ENCODE peak calls at places on chromosomes 6 and 20, in seven cellular contexts. B is mammary epithelial cell, A is fibroblast of lung, F is IMR-90, G is HCT116, E is K562, L is astrocyte. K is an unnamed sample.

GRCh38 chr20:11847827-11848226 is 69.9 kb upstream of the BTBD3 start:
- DNase-seq in L (no peak), G (no peak), F (no peak), B (no peak), E (no peak), A (no peak), K (no peak)

GRCh38 chr6:24412294-24412693 is 9.6 kb downstream of the MRS2 start:
- DNase-seq in L (no peak), E (no peak), F (no peak), B (no peak), A (no peak), G (no peak), K (no peak)

GRCh38 chr6:3849681-3850450 is 693 bp downstream of the FAM50B start:
- DNase-seq in E (no peak), B (no peak), L (peak), G (no peak), A (peak), F (no peak), K (peak)

GRCh38 chr20:50594591-50595432 is 84.6 kb downstream of the PTPN1 start:
- DNase-seq in E (no peak), A (no peak), B (no peak), L (no peak), F (no peak), G (no peak), K (peak)

GRCh38 chr6:26215200-26216014 is 128.2 kb downstream of the HFE start:
- DNase-seq in L (no peak), A (peak), F (peak), B (peak), G (no peak), E (peak), K (no peak)

GRCh38 chr6:39166918-39167301 is 51.9 kb upstream of the SAYSD1 start:
- DNase-seq in G (no peak), B (no peak), L (no peak), A (no peak), E (no peak), F (no peak), K (no peak)

GRCh38 chr6:159594750-159595117 is 98.3 kb downstream of the SOD2 start:
- DNase-seq in B (peak), A (peak), F (peak), G (peak), L (peak), E (no peak), K (no peak)

GRCh38 chr6:22766979-22767378 is 197.6 kb downstream of the HDGFL1 start:
- DNase-seq in A (peak), F (no peak), L (peak), E (no peak), B (peak), G (no peak), K (no peak)

GRCh38 chr6:2118136-2118535 is 127.3 kb downstream of the GMDS start:
- DNase-seq in E (no peak), L (no peak), F (no peak), G (no peak), A (no peak), B (no peak), K (no peak)

GRCh38 chr20:57259179-57260021 is 7.0 kb downstream of the BMP7 start:
- DNase-seq in B (no peak), L (no peak), G (no peak), E (no peak), F (no peak), A (no peak), K (no peak)

GRCh38 chr20:56166781-56167465 is 81.6 kb upstream of the MC3R start:
- DNase-seq in A (no peak), F (no peak), G (no peak), L (no peak), E (no peak), B (no peak), K (no peak)

GRCh38 chr6:135062735-135063134 is 8.1 kb upstream of the HBS1L start:
- DNase-seq in F (no peak), L (no peak), A (no peak), E (peak), G (no peak), B (no peak), K (no peak)

GRCh38 chr6:160788806-160789205 is 86.8 kb downstream of the PLG start:
- DNase-seq in B (no peak), A (no peak), G (no peak), E (no peak), F (no peak), L (no peak), K (no peak)

GRCh38 chr6:135014353-135014832 is 40.2 kb downstream of the HBS1L start:
- DNase-seq in L (no peak), F (no peak), B (no peak), G (no peak), E (no peak), A (no peak), K (no peak)

GRCh38 chr20:34058831-34059230 is 53.2 kb downstream of the EIF2S2 start:
- DNase-seq in L (no peak), G (no peak), E (no peak), A (no peak), B (no peak), F (peak), K (no peak)

GRCh38 chr6:145204258-145204766 is 531.0 kb downstream of the EPM2A start:
- DNase-seq in G (no peak), E (no peak), A (no peak), L (no peak), B (no peak), F (no peak), K (no peak)

GRCh38 chr6:145208474-145208873 is 526.8 kb downstream of the EPM2A start:
- DNase-seq in L (no peak), A (no peak), B (no peak), E (no peak), G (no peak), F (no peak), K (no peak)

GRCh38 chr6:145209312-145209711 is 526.0 kb downstream of the EPM2A start:
- DNase-seq in A (no peak), G (no peak), L (no peak), F (no peak), E (no peak), B (no peak), K (no peak)

DNA sequence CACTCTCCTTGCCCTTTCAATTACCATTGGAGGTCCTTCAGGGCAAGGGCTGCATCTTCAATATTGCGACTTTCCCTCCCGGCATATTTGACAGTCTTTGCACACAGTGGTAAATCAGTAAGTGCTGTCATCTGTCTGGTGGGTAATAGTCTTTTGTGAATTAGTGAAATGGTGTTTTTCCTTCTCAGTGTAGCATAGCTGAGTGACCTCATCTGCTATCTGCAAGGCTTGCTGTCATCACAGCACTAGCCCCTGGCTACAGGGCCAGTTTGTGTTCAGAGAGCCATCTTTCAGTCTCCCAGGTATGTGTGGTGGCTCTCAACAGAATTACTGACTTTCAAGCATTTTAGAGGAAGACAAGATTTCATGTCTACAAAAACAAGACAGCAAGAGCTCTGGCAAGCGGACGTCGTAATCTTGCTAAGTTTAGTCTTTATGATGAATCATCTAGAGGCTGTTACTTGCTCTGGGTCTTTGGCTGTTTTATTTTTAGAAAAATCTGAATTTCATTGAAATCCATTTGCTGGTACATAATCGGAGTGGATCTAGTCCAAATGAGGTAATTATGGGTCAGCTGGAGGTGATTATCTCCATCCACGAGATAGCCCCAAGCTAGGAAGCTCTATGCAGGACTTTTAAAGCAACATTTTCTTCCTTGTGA is 528.9 kb downstream of the EPM2A start:
- DNase-seq in F (peak), L (peak), E (no peak), B (no peak), A (peak), G (no peak), K (no peak)
- H3K4me3 ChIP-seq in F (no peak), L (no peak), E (no peak), B (no peak), A (no peak), G (no peak), K (no peak)

GRCh38 chr6:38027685-38028373 is 208.3 kb downstream of the ZFAND3 start:
- DNase-seq in A (peak), G (no peak), F (no peak), B (no peak), E (peak), L (no peak), K (no peak)

GRCh38 chr6:38034269-38034914 is 214.9 kb downstream of the ZFAND3 start:
- DNase-seq in E (peak), G (peak), L (peak), A (peak), B (no peak), F (peak), K (no peak)

GRCh38 chr6:38025431-38025830 is 205.9 kb downstream of the ZFAND3 start:
- DNase-seq in G (no peak), A (peak), B (no peak), F (peak), E (no peak), L (no peak), K (no peak)

GRCh38 chr6:38033442-38033982 is 214.0 kb downstream of the ZFAND3 start:
- DNase-seq in B (no peak), E (no peak), A (no peak), L (no peak), F (no peak), G (no peak), K (no peak)

GRCh38 chr6:38030380-38030779 is 210.9 kb downstream of the ZFAND3 start:
- DNase-seq in F (no peak), A (no peak), L (no peak), G (no peak), E (no peak), B (no peak), K (no peak)
- H3K9ac ChIP-seq in F (no peak), A (no peak), L (no peak), G (no peak), E (no peak), B (no peak), K (no peak)

DNA sequence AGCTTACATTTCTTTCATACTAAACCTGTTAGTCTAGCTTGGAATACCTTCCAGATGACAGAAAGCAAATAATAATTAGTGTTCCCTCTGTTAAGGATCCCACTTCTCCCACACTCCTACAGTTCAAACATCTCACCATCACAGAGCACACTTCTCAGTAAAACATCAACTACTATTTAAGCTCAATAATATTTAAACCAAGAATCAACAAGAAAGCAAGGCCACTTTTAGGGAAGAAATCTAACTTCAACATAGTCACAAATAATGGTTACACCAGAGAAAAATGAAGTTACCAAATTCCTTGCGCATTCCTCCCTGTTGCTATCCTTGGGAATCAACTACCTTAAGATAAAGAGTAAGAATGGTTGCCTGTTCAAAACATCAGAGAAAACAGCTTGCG is 1.6 kb downstream of the SNX14 start:
- DNase-seq in F (no peak), L (no peak), E (no peak), A (no peak), G (no peak), B (no peak), K (no peak)
- H3K4me3 ChIP-seq in F (no peak), L (peak), E (peak), A (peak), G (peak), B (peak), K (peak)

DNA sequence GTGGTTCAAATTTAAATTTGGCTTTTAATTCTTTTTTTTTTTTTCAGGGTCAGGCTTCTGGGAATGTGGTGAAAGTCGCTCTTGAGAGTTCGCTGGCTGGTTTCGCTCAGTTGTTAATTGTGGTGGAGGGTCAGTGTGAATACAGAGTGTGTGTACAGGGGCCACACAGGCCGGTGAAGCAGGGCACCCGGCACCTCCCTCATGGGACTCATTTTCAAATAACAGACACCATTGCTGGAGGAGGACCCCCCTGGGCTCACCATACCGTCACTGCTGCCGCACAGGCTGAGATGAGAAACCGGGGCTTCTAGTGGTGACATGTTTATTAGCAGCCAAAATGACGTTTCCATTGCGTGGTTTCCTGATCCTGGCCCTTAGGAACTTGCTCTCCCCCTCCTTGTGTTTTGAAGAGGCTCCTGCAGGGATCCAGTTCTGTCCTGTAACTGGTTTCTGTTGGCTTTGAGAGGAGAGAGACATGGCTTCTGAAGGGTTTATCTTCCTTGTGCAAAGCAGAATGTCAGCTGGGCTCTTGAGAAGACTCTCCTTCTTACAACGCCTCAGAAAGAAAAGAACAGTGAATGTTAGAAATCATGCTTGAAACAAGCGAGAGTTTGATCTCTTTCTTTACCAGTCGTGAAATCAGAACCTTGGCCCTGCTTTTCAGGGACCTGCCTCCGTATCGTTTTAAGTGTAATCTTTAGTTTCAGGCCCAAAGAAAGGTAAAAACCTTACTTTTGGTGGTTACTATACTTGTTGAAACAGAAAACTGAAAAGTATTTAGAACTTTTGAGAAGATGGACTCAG is 37.8 kb downstream of the DUSP22 start:
- DNase-seq in E (peak), G (no peak), L (no peak), F (peak), B (no peak), A (no peak), K (no peak)
- H3K9ac ChIP-seq in E (no peak), G (no peak), L (no peak), F (no peak), B (no peak), A (no peak), K (no peak)

GRCh38 chr6:30481213-30481964 is 7.9 kb upstream of the HLA-E start:
- DNase-seq in E (no peak), A (no peak), F (no peak), G (no peak), L (no peak), B (no peak), K (no peak)

GRCh38 chr6:30483677-30484279 is 5.5 kb upstream of the HLA-E start:
- DNase-seq in A (peak), E (peak), L (peak), B (peak), G (peak), F (peak), K (no peak)

GRCh38 chr6:30485236-30485635 is 4.1 kb upstream of the HLA-E start:
- DNase-seq in B (no peak), G (no peak), A (no peak), F (no peak), E (no peak), L (no peak), K (no peak)

DNA sequence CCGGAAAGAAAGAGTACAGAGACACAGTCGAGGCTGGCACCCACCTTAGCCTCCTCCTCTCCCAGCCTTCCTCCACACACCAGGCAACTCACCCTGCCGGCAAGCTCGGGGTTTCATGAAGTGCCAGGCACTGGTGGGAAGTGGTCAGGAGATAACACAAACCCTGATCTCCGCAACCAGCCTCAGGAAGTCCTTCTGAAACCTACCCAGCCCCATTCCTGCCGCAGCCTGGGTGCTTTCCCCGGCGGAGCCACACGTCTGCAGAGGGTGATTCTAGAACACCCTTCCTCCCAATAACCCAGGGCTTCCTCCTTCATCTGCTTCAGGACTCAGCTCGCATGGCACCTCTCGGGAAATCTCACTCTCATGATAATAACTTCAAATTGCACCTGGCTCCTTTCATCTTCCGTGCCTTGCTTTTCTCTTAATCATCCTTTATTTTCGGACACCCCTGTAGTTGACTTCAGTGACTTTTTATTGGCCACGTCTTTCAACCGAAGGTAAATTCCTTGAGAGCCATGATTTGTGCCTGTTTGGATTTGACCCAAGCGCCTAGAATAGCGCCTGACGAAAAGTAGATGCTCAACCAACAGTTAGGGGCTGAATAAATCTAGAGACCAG is 8.7 kb upstream of the HLA-E start:
- DNase-seq in G (no peak), E (no peak), L (no peak), B (no peak), F (no peak), A (no peak), K (no peak)
- H3K4me3 ChIP-seq in G (no peak), E (no peak), L (no peak), B (no peak), F (no peak), A (no peak), K (no peak)

GRCh38 chr20:25288291-25289181 is 40.7 kb downstream of the PYGB start:
- DNase-seq in L (no peak), F (no peak), G (no peak), A (no peak), B (no peak), E (no peak), K (peak)
- H3K9ac ChIP-seq in L (no peak), F (no peak), G (no peak), A (no peak), B (no peak), E (no peak), K (no peak)

GRCh38 chr6:157763129-157763893 is 59.7 kb upstream of the SNX9 start:
- DNase-seq in B (peak), G (peak), A (peak), E (peak), F (peak), L (peak), K (peak)

GRCh38 chr6:157761926-157762325 is 61.1 kb upstream of the SNX9 start:
- DNase-seq in A (no peak), F (no peak), E (no peak), L (no peak), G (no peak), B (no peak), K (no peak)

GRCh38 chr6:157763894-157764345 is 59.1 kb upstream of the SNX9 start:
- DNase-seq in E (no peak), B (no peak), G (no peak), L (no peak), A (no peak), F (no peak), K (no peak)

GRCh38 chr6:157762636-157763035 is 60.4 kb upstream of the SNX9 start:
- DNase-seq in E (peak), L (no peak), F (no peak), B (no peak), A (no peak), G (no peak), K (no peak)

GRCh38 chr6:157764346-157765068 is 58.5 kb upstream of the SNX9 start:
- DNase-seq in F (peak), B (peak), G (peak), A (peak), E (peak), L (peak), K (peak)
- H3K4me3 ChIP-seq in F (no peak), B (no peak), G (peak), A (peak), E (no peak), L (peak), K (no peak)

DNA sequence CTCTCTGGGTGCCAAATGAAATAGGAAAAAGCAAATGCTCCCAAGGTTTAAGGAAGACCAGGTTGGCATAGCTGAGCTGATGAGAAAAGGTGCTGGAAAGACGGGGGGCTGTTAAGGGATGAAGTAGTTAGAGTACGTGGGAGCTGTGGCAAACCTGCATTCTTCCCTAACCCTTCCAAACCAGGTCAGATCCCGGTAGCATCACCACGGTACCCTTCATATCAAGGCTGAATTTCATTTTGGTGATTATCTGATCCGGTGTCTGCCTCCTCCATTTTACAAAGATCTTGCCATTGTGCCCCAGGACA is 68.0 kb upstream of the PIM1 start:
- DNase-seq in F (no peak), L (no peak), G (no peak), E (no peak), A (no peak), B (no peak), K (no peak)
- H3K9ac ChIP-seq in F (peak), L (peak), G (peak), E (peak), A (peak), B (peak), K (peak)

GRCh38 chr20:35173576-35174192 is 1.8 kb downstream of the PROCR start:
- DNase-seq in L (no peak), A (no peak), F (no peak), E (no peak), G (no peak), B (no peak), K (no peak)

GRCh38 chr20:35174458-35175216 is 2.8 kb downstream of the PROCR start:
- DNase-seq in B (no peak), G (no peak), F (no peak), A (no peak), E (peak), L (no peak), K (peak)

GRCh38 chr20:35171438-35171752 is 477 bp upstream of the PROCR start:
- DNase-seq in F (no peak), B (no peak), G (no peak), L (no peak), A (no peak), E (no peak), K (no peak)

GRCh38 chr20:35171753-35172433 is at the start of gene PROCR:
- DNase-seq in F (peak), E (peak), B (peak), L (peak), A (peak), G (peak), K (peak)

DNA sequence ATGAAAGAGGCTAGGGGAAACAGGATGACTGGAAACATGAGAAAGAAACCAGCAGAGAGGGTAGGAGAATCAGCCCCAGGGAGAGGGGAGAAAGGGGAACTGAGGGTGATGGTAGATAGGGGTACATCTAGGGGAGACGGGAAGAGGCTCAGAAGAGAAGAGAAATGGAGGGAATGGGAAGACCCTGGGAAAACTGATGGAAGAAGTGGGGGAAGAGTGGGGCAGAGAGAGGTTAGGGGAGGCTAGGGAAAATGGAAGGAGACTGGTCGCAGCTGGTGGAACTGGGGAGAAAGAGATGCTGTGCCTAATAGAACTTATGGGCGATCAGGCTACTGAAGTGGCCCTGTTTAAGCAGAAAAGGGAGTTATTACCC is 548 bp downstream of the PROCR start:
- DNase-seq in L (no peak), A (no peak), B (no peak), F (no peak), E (no peak), G (no peak), K (no peak)
- H3K4me3 ChIP-seq in L (peak), A (peak), B (peak), F (peak), E (peak), G (peak), K (peak)